ENCODE peak calls at places on chromosomes 4 and X, in seven cellular contexts. L is breast epithelium, W is sigmoid colon, Y is GM12878, H is upper lobe of left lung, J is stomach, Q is GM12891. T is an unnamed sample.
A peak's percentile ranks its signal among the peaks of the same experiment; 100 is the strongest.

GRCh38 chrX:35098419-35098818 is 155.8 kb downstream of the FAM47B start:
- DNase-seq in L (no peak), W (no peak), Y (no peak), H (no peak), J (no peak), Q (no peak), T (no peak)

GRCh38 chrX:48498374-48498809 is 10.4 kb upstream of the PORCN start:
- DNase-seq in L (no peak), W (no peak), Y (no peak), H (no peak), J (no peak), Q (no peak), T (no peak)

GRCh38 chrX:115413246-115413878 is 123.8 kb downstream of the LUZP4 start:
- DNase-seq in L (no peak), W (no peak), Y (no peak), H (no peak), J (no peak), Q (no peak), T (no peak)

GRCh38 chrX:9272166-9272565 is 192.7 kb upstream of the TBL1X start:
- DNase-seq in L (no peak), W (no peak), Y (no peak), H (no peak), J (no peak), Q (no peak), T (no peak)

GRCh38 chr4:111941957-111942356 is 203.3 kb upstream of the FAM241A start:
- DNase-seq in L (no peak), W (no peak), Y (no peak), H (no peak), J (no peak), Q (no peak), T (no peak)

GRCh38 chrX:68358679-68359078 is 74.6 kb downstream of the OPHN1 start:
- DNase-seq in L (no peak), W (no peak), Y (no peak), H (no peak), J (no peak), Q (no peak), T (no peak)

GRCh38 chr4:107349266-107349665 is 313.2 kb upstream of the DKK2 start:
- DNase-seq in L (no peak), W (no peak), Y (no peak), H (no peak), J (no peak), Q (no peak), T (no peak)

GRCh38 chr4:52658671-52659015 is 458 bp downstream of the USP46 start:
- DNase-seq in L (no peak), W (peak; percentile 66), Y (no peak), H (no peak), J (no peak), Q (peak; percentile 48), T (no peak)

GRCh38 chr4:76197971-76198410 is 15.6 kb downstream of the SCARB2 start:
- DNase-seq in L (peak; percentile 66), W (peak; percentile 85), Y (no peak), H (peak; percentile 68), J (no peak), Q (no peak), T (no peak)

GRCh38 chr4:166882221-166882620 is 352.1 kb downstream of the SPOCK3 start:
- DNase-seq in L (no peak), W (no peak), Y (no peak), H (no peak), J (no peak), Q (no peak), T (no peak)

GRCh38 chr4:128329638-128330037 is 42.0 kb upstream of the PGRMC2 start:
- DNase-seq in L (no peak), W (no peak), Y (no peak), H (no peak), J (no peak), Q (no peak), T (no peak)

GRCh38 chr4:177125656-177126055 is 184.0 kb upstream of the NEIL3 start:
- DNase-seq in L (no peak), W (no peak), Y (no peak), H (no peak), J (no peak), Q (no peak), T (no peak)

GRCh38 chrX:97267916-97268680 is 384.4 kb downstream of the RPA4 start:
- DNase-seq in L (no peak), W (no peak), Y (no peak), H (no peak), J (no peak), Q (no peak), T (no peak)

GRCh38 chr4:13522282-13523104 is 21.8 kb downstream of the NKX3-2 start:
- DNase-seq in L (no peak), W (no peak), Y (no peak), H (no peak), J (no peak), Q (peak; percentile 21), T (no peak)

GRCh38 chr4:166324321-166324720 is 451.3 kb downstream of the TLL1 start:
- DNase-seq in L (no peak), W (no peak), Y (no peak), H (no peak), J (no peak), Q (no peak), T (no peak)

GRCh38 chr4:857461-857860 is 31.5 kb upstream of the CPLX1 start:
- DNase-seq in L (no peak), W (no peak), Y (no peak), H (no peak), J (no peak), Q (no peak), T (no peak)

GRCh38 chr4:31442236-31442635 is 722.1 kb downstream of the PCDH7 start:
- DNase-seq in L (no peak), W (no peak), Y (no peak), H (no peak), J (no peak), Q (no peak), T (no peak)

GRCh38 chrX:50971390-50971789 is 60.9 kb downstream of the BMP15 start:
- DNase-seq in L (no peak), W (no peak), Y (no peak), H (no peak), J (no peak), Q (no peak), T (no peak)

GRCh38 chr4:47525154-47525819 is 40.2 kb downstream of the ATP10D start:
- DNase-seq in L (no peak), W (peak; percentile 68), Y (no peak), H (peak; percentile 34), J (no peak), Q (no peak), T (no peak)

GRCh38 chrX:1231850-1232505 is 19.5 kb upstream of the CRLF2 start:
- DNase-seq in L (no peak), W (peak; percentile 9), Y (no peak), H (no peak), J (no peak), Q (no peak), T (no peak)

GRCh38 chr4:16293205-16293860 is 67.1 kb upstream of the TAPT1 start:
- DNase-seq in L (no peak), W (no peak), Y (no peak), H (no peak), J (no peak), Q (no peak), T (no peak)

GRCh38 chr4:82248903-82249632 is 124.7 kb downstream of the HNRNPD start:
- DNase-seq in L (no peak), W (no peak), Y (no peak), H (no peak), J (no peak), Q (no peak), T (no peak)

GRCh38 chr4:726235-726787 is 20.7 kb downstream of the PCGF3 start:
- DNase-seq in L (no peak), W (no peak), Y (no peak), H (no peak), J (no peak), Q (no peak), T (no peak)

GRCh38 chr4:2712261-2712842 is 43.8 kb downstream of the TNIP2 start:
- DNase-seq in L (no peak), W (peak; percentile 33), Y (no peak), H (no peak), J (no peak), Q (no peak), T (no peak)

GRCh38 chrX:130555757-130556156 is 154.0 kb downstream of the RBMX2 start:
- DNase-seq in L (no peak), W (no peak), Y (no peak), H (no peak), J (no peak), Q (no peak), T (no peak)

GRCh38 chrX:6852121-6852520 is 295.4 kb upstream of the STS start:
- DNase-seq in L (no peak), W (no peak), Y (no peak), H (no peak), J (no peak), Q (no peak), T (no peak)

GRCh38 chr4:189941005-189941450 is 356 bp downstream of the FRG1 start:
- DNase-seq in L (no peak), W (no peak), Y (no peak), H (no peak), J (no peak), Q (no peak), T (no peak)
- TF ChIP-seq POLR2A in L (no peak), W (no peak), Y (no peak), H (no peak), J (no peak), Q (no peak), T (no peak)

GRCh38 chr4:126740687-126741086 is 892.1 kb upstream of the INTU start:
- DNase-seq in L (no peak), W (no peak), Y (no peak), H (no peak), J (no peak), Q (no peak), T (no peak)
- TF ChIP-seq POLR2AphosphoS5 in L (no peak), W (no peak), Y (no peak), H (no peak), J (no peak), Q (no peak), T (no peak)

GRCh38 chr4:120921456-120922389 is 803 bp downstream of the PRDM5 start:
- DNase-seq in L (peak; percentile 25), W (peak; percentile 81), Y (no peak), H (peak; percentile 60), J (peak; percentile 59), Q (no peak), T (no peak)
- TF ChIP-seq POLR2A in L (no peak), W (no peak), Y (no peak), H (peak; percentile 70), J (no peak), Q (no peak), T (no peak)

DNA sequence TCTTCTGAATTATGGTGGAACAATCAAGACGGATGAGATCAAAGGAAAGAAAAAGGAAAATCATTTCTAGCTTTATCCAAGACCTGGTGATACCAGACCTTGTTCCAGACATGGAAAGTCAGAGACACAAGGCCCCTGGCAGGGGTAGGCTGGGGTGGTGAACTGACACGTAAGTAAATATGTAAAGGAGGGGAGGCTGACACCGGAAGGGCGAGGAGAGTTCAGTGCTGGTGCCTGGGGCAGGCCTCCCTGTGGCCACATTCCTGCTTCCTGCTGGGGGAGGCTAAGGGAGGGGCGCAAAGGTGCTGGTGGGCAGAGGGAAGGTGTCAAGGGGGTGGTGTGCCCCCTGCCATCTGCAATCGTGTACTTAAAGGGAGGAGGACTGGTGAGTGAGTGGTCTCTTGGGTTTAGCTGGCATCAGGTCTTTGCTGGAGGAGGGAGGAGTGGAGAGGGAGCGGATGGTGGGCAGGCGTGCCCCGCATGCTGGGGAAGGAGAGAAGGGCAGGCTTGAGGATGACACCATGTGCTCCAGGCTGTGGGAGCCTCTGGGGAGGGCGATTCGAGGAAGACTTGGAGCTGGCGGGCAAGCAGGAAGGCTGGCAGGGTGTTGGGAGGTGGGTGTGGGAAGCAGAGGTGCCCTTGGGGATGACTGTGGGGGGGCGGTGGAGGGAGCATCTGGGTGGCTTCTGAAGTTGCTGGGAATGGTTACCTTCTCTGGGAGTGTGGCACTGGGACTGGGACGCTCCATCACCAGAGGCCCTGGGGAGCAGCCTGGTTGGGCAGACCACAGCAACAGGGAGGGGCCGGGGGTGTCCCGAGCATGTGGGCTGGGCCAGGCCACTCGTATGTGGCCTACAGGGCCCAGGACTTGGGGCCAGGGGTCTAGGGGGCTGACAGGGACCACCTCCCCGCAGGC is 30.6 kb upstream of the AFAP1 start:
- DNase-seq in L (peak; percentile 27), W (no peak), Y (no peak), H (peak; percentile 41), J (peak; percentile 42), Q (peak; percentile 61), T (peak; percentile 56)
- TF ChIP-seq POLR2AphosphoS5 in L (no peak), W (no peak), Y (no peak), H (no peak), J (peak; percentile 20), Q (peak; percentile 2), T (peak; percentile 8)

T was measured in GM12892.